ENCODE peak calls at places on chromosomes 12 and 14, in nine cellular contexts. D is IMR-90, K is uterus, C is stomach, Q is right lobe of liver, G is HCT116, Y is transverse colon, M is breast epithelium, L is H1. A is an unnamed sample.
A peak's percentile ranks its signal among the peaks of the same experiment; 100 is the strongest.

GRCh38 chr14:104635717-104636116 is 31.1 kb upstream of the TMEM179 start:
- DNase-seq in L (no peak), Y (no peak), K (no peak), D (no peak), Q (peak; percentile 42), M (no peak), C (no peak), G (no peak), A (no peak)

GRCh38 chr12:95701722-95702418 is 88.7 kb downstream of the NTN4 start:
- DNase-seq in C (peak; percentile 49), G (no peak), L (no peak), Y (no peak), M (no peak), Q (no peak), K (no peak), D (no peak), A (no peak)

GRCh38 chr12:43887397-43887796 is 51.5 kb downstream of the TMEM117 start:
- DNase-seq in D (no peak), L (no peak), M (no peak), Q (no peak), K (no peak), G (no peak), C (no peak), Y (no peak), A (no peak)

GRCh38 chr12:45329702-45330101 is 113.8 kb downstream of the ANO6 start:
- DNase-seq in Y (no peak), G (no peak), Q (no peak), K (no peak), L (no peak), C (no peak), D (no peak), M (no peak), A (no peak)

GRCh38 chr12:42097971-42098370 is 46.7 kb downstream of the GXYLT1 start:
- DNase-seq in Q (no peak), L (no peak), K (no peak), D (no peak), M (no peak), G (no peak), Y (no peak), C (no peak), A (no peak)

GRCh38 chr14:43411841-43412240 is 1095.2 kb downstream of the FSCB start:
- DNase-seq in C (no peak), K (no peak), D (no peak), L (no peak), Y (no peak), G (no peak), Q (no peak), M (no peak), A (no peak)

GRCh38 chr12:132904718-132905328 is 17.4 kb upstream of the CHFR start:
- DNase-seq in L (peak; percentile 75), M (peak; percentile 74), Y (peak; percentile 83), G (no peak), D (no peak), C (peak; percentile 72), Q (peak; percentile 77), K (peak; percentile 83), A (peak; percentile 54)

GRCh38 chr14:58243790-58244555 is 670 bp upstream of the PSMA3 start:
- DNase-seq in C (no peak), D (no peak), M (no peak), K (no peak), Y (no peak), Q (no peak), G (peak; percentile 26), L (no peak), A (no peak)

GRCh38 chr14:103052407-103052806 is 4.9 kb downstream of the CDC42BPB start:
- DNase-seq in L (no peak), G (no peak), C (no peak), M (peak; percentile 34), K (no peak), Q (no peak), D (no peak), Y (no peak), A (no peak)

GRCh38 chr14:103204852-103205540 is 81.7 kb downstream of the TNFAIP2 start:
- DNase-seq in D (peak; percentile 28), Q (no peak), K (no peak), G (peak; percentile 40), C (no peak), L (no peak), Y (no peak), M (no peak), A (no peak)

GRCh38 chr14:85344847-85345591 is 184.9 kb upstream of the FLRT2 start:
- DNase-seq in G (no peak), K (no peak), M (no peak), Q (no peak), D (no peak), Y (no peak), L (no peak), C (no peak), A (no peak)

GRCh38 chr14:101501341-101501740 is 60.0 kb upstream of the DIO3 start:
- DNase-seq in D (no peak), C (peak; percentile 13), M (peak; percentile 25), K (no peak), G (no peak), L (no peak), Q (peak; percentile 19), Y (no peak), A (no peak)

GRCh38 chr14:26383286-26383685 is 214.5 kb downstream of the NOVA1 start:
- DNase-seq in C (no peak), D (no peak), Y (no peak), K (no peak), M (no peak), G (no peak), L (no peak), Q (no peak), A (no peak)

GRCh38 chr12:104177663-104178501 is 37.7 kb upstream of the TXNRD1 start:
- DNase-seq in Q (no peak), C (peak; percentile 38), Y (peak; percentile 54), K (peak; percentile 96), G (peak; percentile 33), M (peak; percentile 61), L (no peak), D (peak; percentile 97), A (peak; percentile 87)

GRCh38 chr12:131831021-131831571 is 2.9 kb downstream of the MMP17 start:
- DNase-seq in L (no peak), Q (no peak), D (no peak), M (no peak), C (no peak), Y (no peak), K (no peak), G (no peak), A (no peak)

GRCh38 chr12:50401383-50402155 is 884 bp downstream of the LARP4 start:
- DNase-seq in Q (no peak), Y (peak; percentile 13), L (no peak), G (no peak), D (peak; percentile 51), C (no peak), K (peak; percentile 24), M (no peak), A (peak; percentile 65)

DNA sequence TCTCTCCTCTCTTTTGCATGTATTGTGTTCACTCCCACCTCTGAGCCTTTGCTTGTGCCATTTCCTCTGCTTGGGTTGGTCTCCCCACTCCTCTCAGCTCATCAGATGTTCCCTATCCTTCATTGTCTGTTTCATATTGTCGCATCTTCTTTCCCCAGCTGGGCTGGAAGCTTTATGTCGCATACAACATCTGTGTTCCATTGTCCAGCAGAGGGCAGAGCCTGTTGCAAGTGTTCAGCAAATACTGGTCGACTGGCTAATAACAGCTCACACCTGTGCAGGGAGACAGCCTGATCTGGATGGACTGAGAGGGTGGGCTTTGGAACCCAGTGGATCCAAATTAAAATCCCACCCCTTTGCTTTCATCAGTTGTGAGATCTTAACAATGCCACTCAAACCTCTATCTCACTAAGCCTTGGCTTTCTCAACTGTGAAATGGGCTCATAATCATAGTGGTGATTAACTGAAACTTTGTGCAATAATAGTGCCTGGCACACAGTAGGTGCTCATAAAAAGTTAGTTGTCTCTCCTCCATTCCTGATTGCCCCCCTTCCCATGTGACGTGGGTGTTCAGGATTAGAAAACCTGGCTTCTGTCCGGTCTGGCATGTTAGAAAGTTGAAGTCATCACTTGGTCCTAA is 75.8 kb downstream of the RIN3 start:
- DNase-seq in Q (no peak), C (no peak), D (peak; percentile 52), G (no peak), K (peak; percentile 37), M (no peak), L (no peak), Y (no peak), A (peak; percentile 22)
- TF ChIP-seq CTCF in Q (peak; percentile 25), C (no peak), D (peak; percentile 41), G (peak; percentile 55), K (peak; percentile 39), M (no peak), L (peak; percentile 47), Y (peak; percentile 4), A (peak; percentile 41)

DNA sequence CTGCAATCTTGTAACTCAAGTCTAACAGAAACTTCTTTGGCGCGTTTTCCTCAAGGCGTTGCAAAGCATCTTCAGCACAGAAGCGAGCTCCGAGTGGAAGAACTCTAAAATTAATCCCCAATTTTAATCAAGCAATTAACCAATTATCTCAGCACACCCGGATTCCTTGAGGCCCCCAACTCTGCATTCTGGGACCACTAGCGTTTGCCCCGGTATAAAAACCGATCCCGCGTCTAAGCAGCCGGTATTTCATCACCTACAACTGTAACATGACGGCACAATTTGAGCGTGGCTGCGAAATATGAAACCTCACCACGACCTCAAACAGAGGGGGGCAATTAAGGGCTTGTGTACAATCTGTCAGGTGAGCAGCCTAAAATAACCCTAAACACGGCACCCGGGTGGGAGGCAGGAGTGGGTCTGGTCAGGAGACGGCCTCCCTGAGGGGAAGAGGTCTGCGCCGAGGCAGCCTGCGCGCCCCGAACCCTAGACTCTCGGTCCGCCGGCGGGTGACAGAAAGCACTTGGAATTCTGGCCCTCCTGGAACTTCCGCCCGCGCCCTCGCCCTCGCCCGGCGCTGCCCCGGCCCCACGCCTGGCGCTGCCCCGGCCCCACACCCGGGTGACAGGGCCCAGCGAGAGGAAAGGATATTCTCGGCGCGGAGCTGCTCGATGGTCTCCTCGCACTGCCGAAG is 594 bp downstream of the ZCCHC8 start:
- DNase-seq in Q (peak; percentile 71), D (peak; percentile 73), K (peak; percentile 56), M (peak; percentile 53), C (peak; percentile 54), G (peak; percentile 16), Y (peak; percentile 61), L (no peak), A (peak; percentile 54)
- TF ChIP-seq POLR2A in Q (no peak), D (no peak), K (no peak), M (no peak), C (no peak), G (no peak), Y (no peak), L (no peak), A (no peak)

GRCh38 chr12:25058012-25058411 is 109.1 kb upstream of the BCAT1 start:
- DNase-seq in K (no peak), Y (no peak), L (no peak), M (no peak), D (no peak), C (no peak), G (no peak), Q (no peak), A (no peak)
- H3K4me3 ChIP-seq in K (no peak overlapping the region), Y (no peak overlapping the region), L (no peak overlapping the region), M (no peak overlapping the region), D (no peak overlapping the region), C (no peak overlapping the region), G (no peak overlapping the region), Q (no peak overlapping the region), A (no peak overlapping the region)

DNA sequence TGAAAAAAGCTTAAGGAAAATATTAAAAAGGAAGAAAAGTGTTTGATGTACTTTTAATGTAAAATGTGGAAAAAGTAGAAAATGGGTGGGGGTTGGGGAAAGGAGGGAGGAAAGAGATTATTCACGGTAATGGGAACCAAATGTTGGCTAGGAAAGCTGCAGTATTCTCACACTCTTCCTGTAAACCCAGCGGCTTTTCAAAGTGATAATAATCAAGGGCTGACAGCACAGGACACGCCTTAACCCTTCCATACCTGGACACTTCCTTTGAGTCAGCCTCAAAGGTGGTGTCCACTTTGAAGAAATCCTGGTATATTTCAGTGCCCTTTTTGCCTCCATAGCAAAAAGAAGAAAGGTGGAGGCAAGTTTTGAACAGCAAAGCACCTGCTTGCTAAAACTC is 139.2 kb downstream of the TGFB3 start:
- DNase-seq in M (no peak), K (no peak), C (no peak), D (no peak), Y (no peak), Q (no peak), L (no peak), G (no peak), A (no peak)
- TF ChIP-seq CTCF in M (no peak), K (no peak), C (no peak), D (no peak), Y (no peak), Q (no peak), L (no peak), G (no peak), A (no peak)